ENCODE peak calls at places on chromosomes 5 and 9, in five cellular contexts. O is omental fat pad, M is fibroblast of the aortic adventitia, L is adrenal gland, G is RPMI8226. D is an unnamed sample.

GRCh38 chr5:73768-74502 is 18.0 kb upstream of the PLEKHG4B start:
- DNase-seq in O (no peak), M (no peak), L (no peak), G (no peak), D (no peak)

GRCh38 chr5:80990971-80991370 is 30.8 kb downstream of the RASGRF2 start:
- DNase-seq in O (no peak), M (peak; percentile 14), L (no peak), G (no peak), D (no peak)

GRCh38 chr9:127754099-127754760 is 19.1 kb upstream of the TOR2A start:
- DNase-seq in O (no peak), M (no peak), L (no peak), G (no peak), D (no peak)

GRCh38 chr5:54095969-54096368 is 214.4 kb downstream of the ARL15 start:
- DNase-seq in O (no peak), M (no peak), L (no peak), G (no peak), D (no peak)

GRCh38 chr9:136880651-136881050 is 5.7 kb upstream of the TRAF2 start:
- DNase-seq in O (no peak), M (no peak), L (no peak), G (peak; percentile 65), D (no peak)

GRCh38 chr5:10747678-10748622 is 13.1 kb downstream of the DAP start:
- DNase-seq in O (no peak), M (no peak), L (no peak), G (no peak), D (no peak)

GRCh38 chr9:117092582-117092981 is 322.3 kb downstream of the ASTN2 start:
- DNase-seq in O (no peak), M (peak; percentile 2), L (no peak), G (no peak), D (no peak)

GRCh38 chr5:119928974-119929373 is 299.6 kb downstream of the FAM170A start:
- DNase-seq in O (no peak), M (no peak), L (no peak), G (no peak), D (no peak)

GRCh38 chr9:105007143-105007542 is 79.2 kb upstream of the ABCA1 start:
- DNase-seq in O (no peak), M (peak; percentile 93), L (peak; percentile 65), G (no peak), D (peak; percentile 95)

GRCh38 chr5:64100203-64100602 is 65.4 kb upstream of the RNF180 start:
- DNase-seq in O (no peak), M (no peak), L (no peak), G (no peak), D (no peak)

GRCh38 chr9:21812415-21812814 is 10.0 kb downstream of the MTAP start:
- DNase-seq in O (no peak), M (peak; percentile 58), L (no peak), G (no peak), D (peak; percentile 65)

GRCh38 chr5:36998578-36998977 is 122.0 kb downstream of the NIPBL start:
- DNase-seq in O (no peak), M (no peak), L (no peak), G (no peak), D (no peak)

GRCh38 chr9:128551652-128552152 is 685 bp upstream of the SPTAN1 start:
- DNase-seq in O (no peak), M (no peak), L (no peak), G (no peak), D (no peak)

GRCh38 chr9:130557077-130557468 is 22.3 kb upstream of the FUBP3 start:
- DNase-seq in O (no peak), M (no peak), L (no peak), G (no peak), D (no peak)

GRCh38 chr5:177312649-177313181 is 1.0 kb upstream of the MXD3 start:
- DNase-seq in O (no peak), M (no peak), L (no peak), G (peak; percentile 87), D (no peak)

GRCh38 chr9:110106698-110107097 is 101.3 kb downstream of the C9orf152 start:
- DNase-seq in O (no peak), M (no peak), L (no peak), G (no peak), D (no peak)

GRCh38 chr5:139893873-139894272 is 98.3 kb downstream of the PSD2 start:
- DNase-seq in O (no peak), M (no peak), L (no peak), G (no peak), D (no peak)

GRCh38 chr9:137550958-137551655 is 572 bp upstream of the MRPL41 start:
- DNase-seq in O (no peak), M (peak; percentile 61), L (no peak), G (peak; percentile 77), D (no peak)

GRCh38 chr5:377326-377981 is 55.9 kb downstream of the AHRR start:
- DNase-seq in O (no peak), M (no peak), L (peak; percentile 21), G (no peak), D (no peak)

GRCh38 chr9:33344145-33344544 is 53.8 kb downstream of the NFX1 start:
- DNase-seq in O (no peak), M (no peak), L (no peak), G (no peak), D (no peak)

GRCh38 chr9:121946465-121946864 is 146.6 kb downstream of the TTLL11 start:
- DNase-seq in O (no peak), M (no peak), L (no peak), G (no peak), D (no peak)

GRCh38 chr9:87498046-87498815 is 564 bp downstream of the DAPK1 start:
- DNase-seq in O (no peak), M (peak; percentile 28), L (peak; percentile 61), G (no peak), D (peak; percentile 34)

GRCh38 chr5:177453852-177454396 is 7.3 kb downstream of the PRR7 start:
- DNase-seq in O (no peak), M (peak; percentile 32), L (peak; percentile 75), G (peak; percentile 69), D (no peak)

GRCh38 chr5:179295778-179296149 is 49.5 kb downstream of the ADAMTS2 start:
- DNase-seq in O (no peak), M (no peak), L (no peak), G (no peak), D (no peak)

GRCh38 chr5:132388244-132389050 is 18.9 kb downstream of the SLC22A5 start:
- DNase-seq in O (no peak), M (peak; percentile 81), L (peak; percentile 73), G (peak; percentile 56), D (peak; percentile 70)

D was measured in astrocyte.